ENCODE peak calls at places on chromosomes 7 and 10, in five cellular contexts. E is BJ, S is GM06990, Y is AG04450, O is astrocyte of the spinal cord. B is an unnamed sample.

GRCh38 chr10:116723428-116724281 is 18.7 kb downstream of the HSPA12A start:
- DNase-seq in E (no peak), O (no peak), S (no peak), Y (no peak), B (no peak)

GRCh38 chr10:47440207-47440606 is 43.7 kb downstream of the ANXA8 start:
- DNase-seq in Y (no peak), O (no peak), S (no peak), E (no peak), B (peak)

GRCh38 chr7:50653116-50653854 is 88.1 kb upstream of the DDC start:
- DNase-seq in S (no peak), E (no peak), O (peak), Y (no peak), B (peak)

GRCh38 chr10:132196178-132197113 is 9.7 kb downstream of the DPYSL4 start:
- DNase-seq in E (no peak), O (no peak), Y (no peak), S (no peak), B (no peak)

GRCh38 chr10:23694921-23695824 is 256.3 kb downstream of the OTUD1 start:
- DNase-seq in Y (no peak), E (no peak), O (no peak), S (peak), B (no peak)

GRCh38 chr7:18993933-18994668 is 123.3 kb downstream of the TWIST1 start:
- DNase-seq in S (no peak), O (no peak), E (no peak), Y (no peak), B (no peak)

GRCh38 chr10:19817251-19818046 is 1.2 kb downstream of the PLXDC2 start:
- DNase-seq in E (no peak), O (no peak), Y (no peak), S (no peak), B (no peak)

GRCh38 chr10:13528875-13529713 is at the start of gene BEND7:
- DNase-seq in S (no peak), E (no peak), Y (no peak), O (peak), B (peak)

GRCh38 chr10:17742918-17743317 is 9.1 kb upstream of the TMEM236 start:
- DNase-seq in S (peak), E (no peak), O (peak), Y (peak), B (peak)

GRCh38 chr7:12056381-12056780 is 154.7 kb upstream of the TMEM106B start:
- DNase-seq in Y (no peak), S (no peak), E (no peak), O (no peak), B (peak)

GRCh38 chr10:93039721-93040120 is 20.9 kb upstream of the CYP26C1 start:
- DNase-seq in O (peak), Y (no peak), E (no peak), S (no peak), B (peak)

DNA sequence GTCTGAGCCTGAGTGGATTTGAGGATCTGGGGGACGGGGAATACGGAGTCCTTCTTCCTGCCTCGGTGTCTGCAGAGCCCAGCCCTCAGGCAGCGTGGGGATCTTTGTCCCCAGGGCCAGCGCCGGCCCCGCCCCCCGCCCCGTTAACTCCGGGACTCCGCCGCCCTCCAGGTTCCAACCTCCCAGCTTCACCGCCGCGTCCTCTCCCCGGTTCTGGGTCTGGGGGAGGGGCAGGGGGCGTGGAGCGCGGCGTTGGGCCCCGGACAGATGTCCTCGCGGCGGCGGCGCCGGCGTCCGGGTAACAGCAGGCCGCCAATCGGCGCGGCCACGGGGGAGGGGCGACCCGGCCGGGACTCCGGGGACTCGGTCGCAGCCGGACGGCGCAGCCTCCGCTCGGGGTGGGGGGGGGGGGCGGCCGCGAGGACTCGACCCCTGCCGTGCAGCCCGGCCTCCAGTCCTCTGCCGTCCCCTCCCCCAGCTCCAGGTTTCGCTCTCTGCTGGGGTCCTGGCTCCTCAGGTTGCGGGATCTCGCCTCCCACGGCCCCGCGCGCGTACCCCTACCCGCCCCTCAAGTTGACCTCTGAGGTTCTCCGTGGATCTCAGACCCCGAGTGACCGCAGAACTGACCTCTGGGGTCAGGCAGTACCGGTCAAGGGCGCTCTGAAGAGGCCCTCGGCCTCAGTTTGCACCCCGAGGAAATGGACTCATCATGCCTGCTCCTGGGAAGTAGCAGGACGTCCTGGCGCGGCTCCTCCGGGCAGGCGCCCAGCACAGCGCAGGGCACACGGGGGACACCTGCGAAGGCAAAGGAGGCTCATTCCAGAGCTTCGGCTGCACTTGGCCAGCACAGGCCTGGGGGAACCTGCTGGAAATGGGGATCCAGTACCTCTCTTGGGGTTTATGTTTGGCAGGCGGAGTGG is 2.3 kb upstream of the ELFN1 start:
- DNase-seq in S (no peak), E (no peak), O (no peak), Y (no peak), B (no peak)
- H3K4me3 ChIP-seq in S (no peak), E (peak), O (peak), Y (no peak), B (peak)

DNA sequence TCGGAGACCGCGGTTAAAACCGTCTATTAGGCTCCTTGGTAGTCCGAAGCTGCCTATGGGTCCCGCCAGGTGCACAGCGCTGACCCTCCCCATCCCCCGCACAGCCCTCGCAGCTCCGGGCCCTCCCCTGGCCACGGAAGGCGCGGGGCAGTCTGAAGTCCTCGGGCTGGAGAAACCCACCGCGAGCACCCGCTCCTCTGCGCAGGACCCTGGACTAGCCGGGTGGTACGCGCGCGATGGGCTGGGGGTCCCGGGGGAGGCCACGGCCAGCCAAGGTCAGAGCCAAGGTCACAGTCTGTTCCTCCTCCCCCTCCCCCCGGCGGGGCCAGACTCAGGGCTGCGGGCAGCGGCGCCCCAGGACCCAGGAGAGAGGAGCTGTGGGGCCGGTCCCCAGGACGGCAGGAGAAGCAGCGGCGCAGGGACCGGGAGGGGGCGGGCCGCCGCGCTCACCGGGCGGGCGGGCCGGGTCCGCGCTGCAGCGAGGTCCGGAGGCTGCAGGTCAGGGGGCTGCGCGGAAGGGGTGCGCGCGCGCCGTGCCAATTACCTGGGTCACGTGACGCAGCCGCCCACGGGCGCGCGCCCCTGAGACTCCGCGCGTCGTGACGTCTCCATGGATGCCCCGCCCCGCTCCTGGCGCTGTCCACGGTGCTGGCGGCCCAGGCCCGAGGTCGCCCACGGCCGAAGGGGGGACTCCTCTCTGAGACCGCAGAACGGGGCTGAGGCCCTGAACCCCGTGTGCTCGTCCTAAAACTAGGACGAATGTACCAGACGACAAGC is at the start of gene OGDHL:
- DNase-seq in O (peak), S (peak), E (no peak), Y (no peak), B (peak)
- TF ChIP-seq CTCF in O (no peak), S (no peak), E (peak), Y (no peak), B (no peak)

GRCh38 chr10:45420453-45421192 is 46.6 kb downstream of the ALOX5 start:
- DNase-seq in O (peak), E (no peak), Y (peak), S (peak), B (peak)
- H3K4me3 ChIP-seq in O (no peak), E (no peak), Y (no peak), S (peak), B (no peak)

GRCh38 chr7:148687555-148687954 is 11.1 kb upstream of the CUL1 start:
- DNase-seq in O (peak), S (no peak), E (no peak), Y (no peak), B (peak)

GRCh38 chr7:148684289-148684688 is 14.4 kb upstream of the CUL1 start:
- DNase-seq in Y (no peak), S (no peak), E (no peak), O (no peak), B (no peak)

GRCh38 chr7:148686312-148686937 is 12.3 kb upstream of the CUL1 start:
- DNase-seq in Y (no peak), O (no peak), E (no peak), S (no peak), B (no peak)

GRCh38 chr7:148693651-148694050 is 5.1 kb upstream of the CUL1 start:
- DNase-seq in Y (no peak), S (no peak), E (no peak), O (no peak), B (no peak)

GRCh38 chr7:148688526-148688925 is 10.2 kb upstream of the CUL1 start:
- DNase-seq in O (no peak), Y (no peak), E (no peak), S (no peak), B (no peak)
- TF ChIP-seq CTCF in O (no peak), Y (no peak), E (no peak), S (no peak), B (no peak)

GRCh38 chr10:80207768-80208385 is 2.5 kb upstream of the ANXA11 start:
- DNase-seq in Y (no peak), S (no peak), O (no peak), E (no peak), B (no peak)
- H3K4me3 ChIP-seq in Y (peak), S (no peak), O (peak), E (peak), B (peak)

GRCh38 chr10:27618906-27619305 is 114.8 kb downstream of the RAB18 start:
- DNase-seq in S (no peak), O (no peak), Y (no peak), E (no peak), B (no peak)

GRCh38 chr10:27621441-27621840 is 117.3 kb downstream of the RAB18 start:
- DNase-seq in E (no peak), Y (no peak), O (no peak), S (no peak), B (no peak)

GRCh38 chr10:27620425-27621397 is 116.6 kb downstream of the RAB18 start:
- DNase-seq in E (peak), S (no peak), O (peak), Y (no peak), B (peak)

GRCh38 chr10:27618036-27618615 is 114.0 kb downstream of the RAB18 start:
- DNase-seq in E (no peak), Y (no peak), O (no peak), S (no peak), B (no peak)

DNA sequence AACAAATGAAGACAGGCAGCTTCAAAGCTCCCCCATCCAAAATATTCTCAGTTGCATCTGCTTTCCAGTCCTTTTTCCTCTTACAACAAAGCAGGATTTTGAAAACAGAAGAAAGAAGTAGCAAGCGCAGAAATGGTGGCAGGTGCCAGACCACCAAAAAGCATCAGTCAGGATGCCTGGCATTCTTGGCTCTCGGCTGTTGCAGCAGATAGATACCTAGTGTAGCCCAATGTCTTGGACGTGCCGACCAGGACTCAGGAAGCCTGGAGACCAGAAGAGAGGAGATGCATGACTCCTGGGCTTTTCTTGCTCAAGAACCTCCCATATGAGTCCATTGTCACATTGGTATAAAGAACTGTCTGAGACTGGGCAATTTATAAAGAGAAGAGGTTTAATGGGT is 115.2 kb downstream of the RAB18 start:
- DNase-seq in E (no peak), S (no peak), Y (no peak), O (no peak), B (no peak)
- TF ChIP-seq CTCF in E (no peak), S (no peak), Y (no peak), O (no peak), B (no peak)

GRCh38 chr10:75857896-75858295 is 426.5 kb downstream of the LRMDA start:
- DNase-seq in S (no peak), O (no peak), E (no peak), Y (no peak), B (no peak)
- H3K4me3 ChIP-seq in S (no peak), O (no peak), E (no peak), Y (no peak), B (no peak)

DNA sequence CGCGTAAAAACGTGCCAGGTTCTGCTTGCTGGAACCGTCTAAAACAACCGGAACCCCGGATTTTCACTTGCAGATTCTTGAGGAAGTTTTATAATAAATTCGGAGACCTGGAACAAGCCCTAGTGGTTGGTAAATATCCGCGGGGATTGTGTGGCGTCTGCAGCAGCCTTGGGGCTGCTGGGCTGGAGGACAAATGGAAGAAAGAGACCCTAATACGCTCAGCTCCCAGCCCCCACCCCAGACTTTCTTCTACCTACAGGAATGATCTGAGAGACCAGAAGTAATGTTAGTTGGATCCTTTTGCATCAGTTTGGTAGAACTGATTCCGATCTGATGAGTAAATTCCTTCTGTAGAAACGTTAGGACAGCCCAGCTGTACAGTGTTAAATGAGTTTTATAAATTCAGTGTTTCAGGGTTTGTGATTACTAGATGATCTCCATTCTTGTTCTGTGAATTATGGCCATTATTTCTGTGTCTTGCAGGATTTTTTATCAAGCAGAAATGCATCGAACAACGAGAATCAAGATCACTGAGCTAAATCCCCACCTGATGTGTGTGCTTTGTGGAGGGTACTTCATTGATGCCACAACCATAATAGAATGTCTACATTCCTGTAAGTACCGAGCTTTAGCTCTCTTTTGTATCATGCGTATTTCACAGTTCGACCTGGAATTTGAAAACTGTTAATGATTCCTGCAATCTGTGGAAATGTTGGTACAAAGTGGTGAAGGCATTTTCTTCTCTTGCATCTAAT is 5.2 kb downstream of the BMI1 start:
- DNase-seq in Y (no peak), E (no peak), O (no peak), S (no peak), B (no peak)
- TF ChIP-seq CTCF in Y (no peak), E (peak), O (no peak), S (no peak), B (no peak)

B was measured in cardiac fibroblast.